ENCODE peak calls at places on chromosomes 16 and 17, in seven cellular contexts. G, X, D, S, T, C and Q are unnamed samples.

GRCh38 chr17:30332057-30332542 is 1.8 kb downstream of the TMIGD1 start:
- DNase-seq in G (no peak), X (peak; percentile 23), D (peak; percentile 86), S (peak; percentile 25), T (no peak), C (no peak), Q (peak; percentile 27)

GRCh38 chr16:1859650-1860049 is 12.3 kb downstream of the MEIOB start:
- DNase-seq in G (no peak), X (no peak), D (no peak), S (no peak), T (no peak), C (no peak), Q (no peak)

GRCh38 chr17:17131876-17132275 is 74.3 kb downstream of the PLD6 start:
- DNase-seq in G (no peak), X (no peak), D (no peak), S (no peak), T (no peak), C (no peak), Q (no peak)

GRCh38 chr17:31266042-31266441 is 31.0 kb downstream of the OMG start:
- DNase-seq in G (no peak), X (no peak), D (peak; percentile 34), S (no peak), T (no peak), C (no peak), Q (no peak)

GRCh38 chr17:9056566-9056965 is 35.3 kb downstream of the NTN1 start:
- DNase-seq in G (no peak), X (no peak), D (no peak), S (no peak), T (peak; percentile 81), C (no peak), Q (no peak)

GRCh38 chr16:64983983-64984382 is 137.9 kb downstream of the CDH11 start:
- DNase-seq in G (no peak), X (no peak), D (peak; percentile 88), S (peak; percentile 67), T (no peak), C (peak; percentile 64), Q (peak; percentile 71)

GRCh38 chr17:5832886-5833285 is 237.3 kb upstream of the WSCD1 start:
- DNase-seq in G (no peak), X (no peak), D (peak; percentile 76), S (no peak), T (no peak), C (no peak), Q (peak; percentile 70)

GRCh38 chr17:76373481-76373825 is 11.0 kb upstream of the SPHK1 start:
- DNase-seq in G (no peak), X (no peak), D (no peak), S (no peak), T (no peak), C (no peak), Q (no peak)

GRCh38 chr16:86708431-86708830 is 130.1 kb downstream of the FOXL1 start:
- DNase-seq in G (no peak), X (no peak), D (no peak), S (no peak), T (no peak), C (no peak), Q (no peak)

GRCh38 chr17:73419896-73420295 is 108.1 kb upstream of the CDC42EP4 start:
- DNase-seq in G (no peak), X (no peak), D (peak; percentile 7), S (no peak), T (peak; percentile 44), C (no peak), Q (no peak)